ENCODE peak calls at places on chromosome 7, in five cellular contexts. F is lower lobe of right lung, L is fibroblast of villous mesenchyme, T is left ventricle myocardium inferior, H is upper lobe of left lung. R is an unnamed sample.

GRCh38 chr7:38736135-38736534 is 105.0 kb upstream of the AMPH start:
- DNase-seq in F (no peak), L (no peak), T (no peak), H (no peak), R (no peak)

GRCh38 chr7:28298870-28299484 is 113.3 kb upstream of the CREB5 start:
- DNase-seq in F (no peak), L (peak; percentile 55), T (no peak), H (no peak), R (peak; percentile 40)

GRCh38 chr7:120603366-120603765 is 254.6 kb downstream of the TSPAN12 start:
- DNase-seq in F (no peak), L (no peak), T (no peak), H (no peak), R (no peak)

GRCh38 chr7:105654994-105655900 is 74.0 kb upstream of the EFCAB10 start:
- DNase-seq in F (no peak), L (peak; percentile 74), T (no peak), H (no peak), R (no peak)

GRCh38 chr7:112157072-112157471 is 49.1 kb downstream of the DOCK4 start:
- DNase-seq in F (no peak), L (peak; percentile 28), T (no peak), H (no peak), R (no peak)

GRCh38 chr7:867406-868188 is 8.8 kb upstream of the GET4 start:
- DNase-seq in F (peak; percentile 67), L (peak; percentile 73), T (no peak), H (peak; percentile 56), R (peak; percentile 88)

GRCh38 chr7:5578441-5579024 is 154.9 kb upstream of the TNRC18 start:
- DNase-seq in F (no peak), L (no peak), T (no peak), H (no peak), R (no peak)

GRCh38 chr7:158075633-158076001 is 512.0 kb downstream of the PTPRN2 start:
- DNase-seq in F (no peak), L (no peak), T (no peak), H (no peak), R (no peak)

GRCh38 chr7:1985071-1985470 is 247.7 kb downstream of the MAD1L1 start:
- DNase-seq in F (peak; percentile 29), L (no peak), T (no peak), H (no peak), R (no peak)

GRCh38 chr7:730501-731439 is 3.7 kb upstream of the PRKAR1B start:
- DNase-seq in F (peak; percentile 25), L (no peak), T (no peak), H (peak; percentile 55), R (no peak)

GRCh38 chr7:146146866-146147265 is 30.3 kb downstream of the CNTNAP2 start:
- DNase-seq in F (no peak), L (no peak), T (no peak), H (no peak), R (no peak)

GRCh38 chr7:151271699-151272355 is 23.3 kb upstream of the SMARCD3 start:
- DNase-seq in F (peak; percentile 71), L (peak; percentile 88), T (no peak), H (no peak), R (no peak)

GRCh38 chr7:137820677-137821420 is 25.9 kb downstream of the DGKI start:
- DNase-seq in F (no peak), L (peak; percentile 30), T (peak; percentile 72), H (no peak), R (peak; percentile 46)

GRCh38 chr7:129394101-129394500 is 40.1 kb upstream of the STRIP2 start:
- DNase-seq in F (no peak), L (no peak), T (no peak), H (no peak), R (no peak)

GRCh38 chr7:43591551-43592180 is 8.8 kb downstream of the STK17A start:
- DNase-seq in F (no peak), L (no peak), T (no peak), H (no peak), R (no peak)

GRCh38 chr7:3518546-3518945 is 217.5 kb downstream of the SDK1 start:
- DNase-seq in F (no peak), L (no peak), T (no peak), H (no peak), R (no peak)

GRCh38 chr7:125934539-125934938 is 1004.9 kb upstream of the POT1 start:
- DNase-seq in F (no peak), L (no peak), T (no peak), H (no peak), R (no peak)

GRCh38 chr7:32206987-32207386 is 136.8 kb upstream of the PDE1C start:
- DNase-seq in F (no peak), L (no peak), T (peak; percentile 19), H (peak; percentile 46), R (no peak)

GRCh38 chr7:133315332-133316040 is 62.6 kb downstream of the EXOC4 start:
- DNase-seq in F (no peak), L (peak; percentile 5), T (no peak), H (no peak), R (no peak)

GRCh38 chr7:132002343-132002968 is 446.0 kb upstream of the PODXL start:
- DNase-seq in F (no peak), L (no peak), T (no peak), H (no peak), R (no peak)

GRCh38 chr7:19009936-19010280 is 107.5 kb downstream of the TWIST1 start:
- DNase-seq in F (no peak), L (no peak), T (no peak), H (no peak), R (no peak)

GRCh38 chr7:21358640-21359039 is 69.2 kb upstream of the SP4 start:
- DNase-seq in F (no peak), L (no peak), T (no peak), H (no peak), R (no peak)

GRCh38 chr7:127943541-127944521 is 87.4 kb downstream of the LRRC4 start:
- DNase-seq in F (no peak), L (peak; percentile 32), T (no peak), H (peak; percentile 22), R (no peak)

GRCh38 chr7:100765250-100765649 is 31.9 kb downstream of the ZAN start:
- DNase-seq in F (no peak), L (no peak), T (no peak), H (no peak), R (no peak)

GRCh38 chr7:45217358-45217757 is 59.8 kb downstream of the RAMP3 start:
- DNase-seq in F (no peak), L (no peak), T (no peak), H (no peak), R (no peak)

GRCh38 chr7:46682841-46683624 is 762.0 kb upstream of the IGFBP3 start:
- DNase-seq in F (no peak), L (peak; percentile 11), T (no peak), H (no peak), R (no peak)

GRCh38 chr7:107663196-107663595 is 2.6 kb downstream of the SLC26A4 start:
- DNase-seq in F (no peak), L (no peak), T (no peak), H (no peak), R (no peak)

GRCh38 chr7:107661081-107661864 is 645 bp downstream of the SLC26A4 start:
- DNase-seq in F (peak; percentile 74), L (peak; percentile 44), T (peak; percentile 36), H (peak; percentile 88), R (peak; percentile 70)

GRCh38 chr7:107659666-107660065 is 962 bp upstream of the SLC26A4 start:
- DNase-seq in F (no peak), L (peak; percentile 48), T (no peak), H (no peak), R (no peak)

GRCh38 chr7:107660381-107661080 is at the start of gene SLC26A4:
- DNase-seq in F (no peak), L (no peak), T (no peak), H (peak; percentile 81), R (peak; percentile 8)

DNA sequence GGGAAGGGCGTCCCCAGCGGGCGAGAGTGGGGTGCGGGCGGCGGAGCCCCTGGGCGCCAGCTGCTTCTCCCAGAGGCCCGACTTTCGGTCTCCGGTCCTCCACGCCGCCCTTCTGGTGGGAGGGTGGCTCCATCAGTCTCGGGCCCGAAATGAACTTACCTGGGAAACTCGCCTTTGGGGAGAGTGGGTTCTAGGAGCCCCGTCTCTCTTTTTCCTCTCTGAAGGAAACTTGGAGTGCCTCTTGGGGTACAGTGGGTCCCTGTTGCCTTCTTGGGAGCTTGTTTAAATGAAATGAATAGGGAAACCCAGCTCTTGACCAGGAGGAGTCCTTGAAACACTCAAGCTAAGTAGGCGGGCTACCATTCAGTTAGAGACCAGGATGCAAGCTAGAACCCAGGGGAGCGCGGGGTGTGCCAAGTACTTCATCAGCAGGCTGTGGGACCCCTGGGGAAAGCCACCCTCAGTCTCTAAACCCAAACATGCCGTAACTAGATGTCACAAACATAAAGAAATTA is 1.3 kb downstream of the SLC26A4 start:
- DNase-seq in F (no peak), L (no peak), T (no peak), H (no peak), R (no peak)
- TF ChIP-seq CTCF in F (no peak), L (no peak), T (no peak), H (no peak), R (no peak)

GRCh38 chr7:24573554-24574338 is 494 bp downstream of the PALS2 start:
- DNase-seq in F (peak; percentile 60), L (peak; percentile 52), T (peak; percentile 42), H (peak; percentile 90), R (peak; percentile 40)

GRCh38 chr7:24572421-24573007 is 738 bp upstream of the PALS2 start:
- DNase-seq in F (no peak), L (peak; percentile 18), T (no peak), H (no peak), R (peak; percentile 39)

GRCh38 chr7:24570983-24571382 is 2.3 kb upstream of the PALS2 start:
- DNase-seq in F (no peak), L (no peak), T (no peak), H (no peak), R (no peak)

GRCh38 chr7:24573008-24573553 is at the start of gene PALS2:
- DNase-seq in F (peak; percentile 75), L (peak; percentile 54), T (peak; percentile 67), H (peak; percentile 96), R (peak; percentile 78)

GRCh38 chr7:24572014-24572413 is 1.2 kb upstream of the PALS2 start:
- DNase-seq in F (no peak), L (no peak), T (no peak), H (no peak), R (no peak)
- H3K4me3 ChIP-seq in F (peak overlapping the region; percentile 76), L (peak overlapping the region; percentile 76), T (peak overlapping the region; percentile 84), H (no peak overlapping the region), R (no peak overlapping the region)

GRCh38 chr7:26318921-26319320 is 27.3 kb downstream of the SNX10 start:
- DNase-seq in F (no peak), L (no peak), T (no peak), H (no peak), R (no peak)
- TF ChIP-seq CTCF in F (no peak), L (no peak), T (no peak), H (no peak), R (no peak)

GRCh38 chr7:97342512-97342911 is 225.0 kb downstream of the SDHAF3 start:
- DNase-seq in F (no peak), L (no peak), T (no peak), H (no peak), R (peak; percentile 65)

GRCh38 chr7:97351488-97351887 is 234.0 kb downstream of the SDHAF3 start:
- DNase-seq in F (no peak), L (no peak), T (no peak), H (no peak), R (no peak)

DNA sequence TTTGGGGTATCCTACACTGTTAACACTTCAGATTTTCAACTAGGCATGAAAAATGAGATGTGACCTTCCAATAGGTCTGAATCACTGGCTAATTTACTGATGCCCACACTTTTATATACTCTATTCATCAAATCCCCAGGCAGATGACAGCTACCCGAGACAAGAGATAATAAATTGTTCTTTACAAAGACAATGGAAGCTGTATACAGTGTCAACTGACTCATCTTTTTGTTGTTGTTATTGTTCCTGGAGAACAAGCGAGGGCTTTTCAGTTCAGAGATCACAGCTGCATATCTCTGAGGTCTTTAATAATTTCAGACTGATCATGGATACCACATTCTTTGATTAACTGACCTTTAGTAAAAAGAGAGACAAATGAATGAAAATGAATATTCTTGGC is 228.9 kb downstream of the SDHAF3 start:
- DNase-seq in F (no peak), L (no peak), T (no peak), H (no peak), R (no peak)
- H3K4me3 ChIP-seq in F (no peak overlapping the region), L (no peak overlapping the region), T (no peak overlapping the region), H (no peak overlapping the region), R (no peak overlapping the region)